ENCODE peak calls at places on chromosomes 13 and 19, in seven cellular contexts. Q is WTC11, V is left ventricle myocardium inferior, N is AG09319, B is K562, H is NB4, J is fibroblast of the aortic adventitia. X is an unnamed sample.

GRCh38 chr13:45728759-45729158 is 26.6 kb downstream of the CBY2 start:
- DNase-seq in Q (peak; percentile 57), V (no peak), N (no peak), B (peak; percentile 27), H (peak; percentile 51), J (no peak), X (peak; percentile 40)

GRCh38 chr13:39779337-39780270 is 124.1 kb downstream of the COG6 start:
- DNase-seq in Q (no peak), V (no peak), N (no peak), B (no peak), H (no peak), J (peak; percentile 49), X (no peak)

GRCh38 chr19:49987159-49987698 is 26.3 kb upstream of the SIGLEC11 start:
- DNase-seq in Q (peak; percentile 98), V (peak; percentile 83), N (peak; percentile 70), B (peak; percentile 92), H (peak; percentile 99), J (peak; percentile 95), X (peak; percentile 93)

GRCh38 chr13:51560336-51560735 is 23.9 kb upstream of the WDFY2 start:
- DNase-seq in Q (no peak), V (no peak), N (no peak), B (no peak), H (peak; percentile 64), J (no peak), X (no peak)

GRCh38 chr19:6220385-6221191 is 59.2 kb downstream of the MLLT1 start:
- DNase-seq in Q (no peak), V (peak; percentile 53), N (peak; percentile 36), B (no peak), H (no peak), J (peak; percentile 63), X (no peak)

GRCh38 chr19:51122112-51122981 is 2.4 kb upstream of the SIGLEC9 start:
- DNase-seq in Q (no peak), V (no peak), N (no peak), B (peak; percentile 18), H (peak; percentile 61), J (no peak), X (no peak)

GRCh38 chr19:4717191-4717965 is 6.3 kb downstream of the DPP9 start:
- DNase-seq in Q (no peak), V (no peak), N (no peak), B (no peak), H (no peak), J (peak; percentile 70), X (no peak)

GRCh38 chr13:25478186-25478585 is 106.4 kb downstream of the ATP8A2 start:
- DNase-seq in Q (no peak), V (no peak), N (no peak), B (peak; percentile 4), H (no peak), J (no peak), X (no peak)

GRCh38 chr19:6967962-6968361 is 53.3 kb downstream of the MBD3L2B start:
- DNase-seq in Q (no peak), V (no peak), N (no peak), B (no peak), H (no peak), J (no peak), X (no peak)

GRCh38 chr13:39463611-39464010 is 139.4 kb downstream of the LHFPL6 start:
- DNase-seq in Q (no peak), V (no peak), N (no peak), B (no peak), H (no peak), J (no peak), X (no peak)

GRCh38 chr19:28426902-28427232 is 786.1 kb downstream of the UQCRFS1 start:
- DNase-seq in Q (no peak), V (no peak), N (no peak), B (peak; percentile 36), H (no peak), J (peak; percentile 60), X (no peak)

GRCh38 chr13:99059498-99060070 is 81.7 kb upstream of the DOCK9 start:
- DNase-seq in Q (no peak), V (no peak), N (no peak), B (no peak), H (no peak), J (peak; percentile 27), X (no peak)

GRCh38 chr13:94325660-94326059 is 153.8 kb downstream of the DCT start:
- DNase-seq in Q (no peak), V (no peak), N (no peak), B (no peak), H (no peak), J (no peak), X (no peak)

GRCh38 chr19:19121371-19121770 is 16.9 kb downstream of the TMEM161A start:
- DNase-seq in Q (no peak), V (no peak), N (no peak), B (no peak), H (no peak), J (no peak), X (no peak)

GRCh38 chr13:80585531-80585930 is 244.6 kb upstream of the SPRY2 start:
- DNase-seq in Q (no peak), V (no peak), N (no peak), B (no peak), H (no peak), J (no peak), X (no peak)

GRCh38 chr13:48892311-48892710 is 83.4 kb upstream of the FNDC3A start:
- DNase-seq in Q (no peak), V (no peak), N (no peak), B (no peak), H (peak; percentile 23), J (peak; percentile 75), X (no peak)

GRCh38 chr19:13583114-13583513 is 76.8 kb upstream of the CACNA1A start:
- DNase-seq in Q (no peak), V (no peak), N (no peak), B (peak; percentile 37), H (no peak), J (no peak), X (no peak)

GRCh38 chr13:21579754-21580316 is 24.1 kb downstream of the MICU2 start:
- DNase-seq in Q (no peak), V (no peak), N (no peak), B (no peak), H (peak; percentile 73), J (no peak), X (no peak)

GRCh38 chr19:2054763-2055162 is 3.7 kb upstream of the MKNK2 start:
- DNase-seq in Q (no peak), V (no peak), N (no peak), B (no peak), H (no peak), J (no peak), X (no peak)

GRCh38 chr13:110559429-110559943 is 2.0 kb downstream of the RAB20 start:
- DNase-seq in Q (no peak), V (peak; percentile 57), N (no peak), B (no peak), H (no peak), J (peak; percentile 52), X (no peak)

GRCh38 chr13:111187879-111188643 is 73.0 kb downstream of the ARHGEF7 start:
- DNase-seq in Q (no peak), V (no peak), N (no peak), B (no peak), H (peak; percentile 61), J (peak; percentile 21), X (no peak)

GRCh38 chr19:38638461-38638860 is 9.0 kb upstream of the ACTN4 start:
- DNase-seq in Q (no peak), V (no peak), N (no peak), B (no peak), H (no peak), J (no peak), X (no peak)

GRCh38 chr13:99314640-99315176 is 7.5 kb upstream of the GPR183 start:
- DNase-seq in Q (no peak), V (no peak), N (no peak), B (peak; percentile 79), H (no peak), J (no peak), X (no peak)

GRCh38 chr13:38328699-38329098 is 21.0 kb upstream of the UFM1 start:
- DNase-seq in Q (no peak), V (no peak), N (no peak), B (no peak), H (no peak), J (no peak), X (no peak)

GRCh38 chr13:38321654-38322053 is 28.0 kb upstream of the UFM1 start:
- DNase-seq in Q (no peak), V (no peak), N (no peak), B (no peak), H (no peak), J (no peak), X (no peak)

GRCh38 chr13:38325426-38325825 is 24.2 kb upstream of the UFM1 start:
- DNase-seq in Q (no peak), V (no peak), N (no peak), B (no peak), H (no peak), J (no peak), X (no peak)
- TF ChIP-seq CTCF in Q (no peak), V (no peak), N (no peak), B (no peak), H (no peak), J (no peak), X (no peak)

GRCh38 chr19:48255376-48256303 is at the start of gene CARD8:
- DNase-seq in Q (peak; percentile 69), V (peak; percentile 80), N (peak; percentile 60), B (peak; percentile 93), H (peak; percentile 100), J (peak; percentile 92), X (peak; percentile 67)
- TF ChIP-seq CTCF in Q (no peak), V (no peak), N (no peak), B (peak; percentile 4), H (no peak), J (peak; percentile 35), X (no peak)

GRCh38 chr19:32355309-32355708 is 9.9 kb downstream of the ZNF507 start:
- DNase-seq in Q (no peak), V (no peak), N (no peak), B (no peak), H (no peak), J (no peak), X (no peak)

GRCh38 chr19:32359581-32359980 is 14.2 kb downstream of the ZNF507 start:
- DNase-seq in Q (no peak), V (no peak), N (no peak), B (no peak), H (no peak), J (no peak), X (no peak)

GRCh38 chr19:32357720-32358119 is 12.3 kb downstream of the ZNF507 start:
- DNase-seq in Q (no peak), V (no peak), N (no peak), B (no peak), H (no peak), J (no peak), X (no peak)

GRCh38 chr19:32361574-32362317 is 16.3 kb downstream of the ZNF507 start:
- DNase-seq in Q (no peak), V (no peak), N (no peak), B (no peak), H (no peak), J (no peak), X (no peak)

DNA sequence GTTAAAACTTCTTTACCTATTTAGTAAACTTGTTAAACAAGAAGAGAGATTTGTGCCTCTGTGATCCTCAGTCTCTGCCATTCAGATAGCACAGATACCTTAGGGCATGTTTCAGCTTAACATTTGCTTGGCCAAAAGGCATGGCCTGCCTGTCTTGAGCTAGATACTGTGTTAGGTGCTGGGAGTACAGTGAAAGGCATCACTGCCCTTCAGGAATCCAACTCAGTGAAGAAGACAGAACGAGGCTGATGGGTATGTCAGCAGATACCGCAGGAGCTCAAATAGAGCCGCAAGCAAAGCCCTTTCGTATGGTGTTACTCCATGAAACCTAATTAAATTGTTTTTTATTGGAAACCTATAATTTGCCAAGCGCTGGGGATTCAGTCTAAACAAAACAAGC is 12.9 kb downstream of the ZNF507 start:
- DNase-seq in Q (no peak), V (no peak), N (no peak), B (no peak), H (no peak), J (no peak), X (no peak)
- TF ChIP-seq CTCF in Q (no peak), V (no peak), N (no peak), B (no peak), H (no peak), J (no peak), X (no peak)

GRCh38 chr13:62626771-62627170 is 1211.1 kb upstream of the PCDH20 start:
- DNase-seq in Q (peak; percentile 81), V (no peak), N (no peak), B (no peak), H (peak; percentile 20), J (no peak), X (no peak)
- TF ChIP-seq CTCF in Q (peak; percentile 62), V (no peak), N (no peak), B (no peak), H (peak; percentile 57), J (no peak), X (peak; percentile 50)

X was measured in endothelial cell.